ENCODE peak calls at places on chromosome 7, in eight cellular contexts. N, L, V, D, X, I, H and R are unnamed samples.

GRCh38 chr7:47191316-47191715 is 390.6 kb downstream of the TNS3 start:
- DNase-seq in N (no peak), L (no peak), V (no peak), D (no peak), X (no peak), I (no peak), H (no peak), R (no peak)

GRCh38 chr7:80957226-80957625 is 38.4 kb upstream of the SEMA3C start:
- DNase-seq in N (no peak), L (no peak), V (no peak), D (no peak), X (no peak), I (no peak), H (no peak), R (no peak)

GRCh38 chr7:12685550-12685949 is 1.9 kb upstream of the ARL4A start:
- DNase-seq in N (no peak), L (no peak), V (no peak), D (peak; percentile 88), X (no peak), I (peak; percentile 58), H (no peak), R (no peak)

GRCh38 chr7:159086301-159086925 is 58.3 kb downstream of the VIPR2 start:
- DNase-seq in N (no peak), L (no peak), V (no peak), D (no peak), X (peak; percentile 42), I (peak; percentile 9), H (peak; percentile 2), R (no peak)

GRCh38 chr7:96663871-96664445 is 45.7 kb downstream of the SEM1 start:
- DNase-seq in N (no peak), L (no peak), V (no peak), D (peak; percentile 4), X (no peak), I (no peak), H (no peak), R (no peak)

GRCh38 chr7:50211306-50212015 is 93.1 kb upstream of the IKZF1 start:
- DNase-seq in N (no peak), L (no peak), V (no peak), D (no peak), X (no peak), I (no peak), H (no peak), R (no peak)

GRCh38 chr7:27641576-27642230 is 21.0 kb downstream of the HIBADH start:
- DNase-seq in N (no peak), L (no peak), V (no peak), D (no peak), X (no peak), I (no peak), H (no peak), R (no peak)

GRCh38 chr7:67875558-67875957 is 878.9 kb downstream of the TYW1 start:
- DNase-seq in N (no peak), L (no peak), V (no peak), D (no peak), X (no peak), I (no peak), H (no peak), R (no peak)

GRCh38 chr7:50724526-50725520 is 57.9 kb downstream of the GRB10 start:
- DNase-seq in N (no peak), L (no peak), V (no peak), D (peak; percentile 61), X (peak; percentile 69), I (no peak), H (no peak), R (no peak)

GRCh38 chr7:27106181-27106905 is 3.9 kb upstream of the HOXA2 start:
- DNase-seq in N (no peak), L (no peak), V (peak; percentile 78), D (peak; percentile 80), X (no peak), I (no peak), H (no peak), R (peak; percentile 40)

GRCh38 chr7:101832681-101833375 is 15.4 kb downstream of the CUX1 start:
- DNase-seq in N (no peak), L (no peak), V (no peak), D (no peak), X (no peak), I (no peak), H (no peak), R (no peak)

GRCh38 chr7:2807846-2808772 is 36.0 kb downstream of the GNA12 start:
- DNase-seq in N (no peak), L (no peak), V (no peak), D (peak; percentile 51), X (no peak), I (no peak), H (no peak), R (no peak)

GRCh38 chr7:31413735-31414134 is 73.2 kb upstream of the NEUROD6 start:
- DNase-seq in N (no peak), L (no peak), V (no peak), D (no peak), X (no peak), I (no peak), H (no peak), R (no peak)

GRCh38 chr7:108448777-108449576 is 7.3 kb downstream of the NRCAM start:
- DNase-seq in N (no peak), L (no peak), V (no peak), D (peak; percentile 52), X (no peak), I (no peak), H (no peak), R (no peak)

GRCh38 chr7:117683736-117684135 is 189.5 kb downstream of the CTTNBP2 start:
- DNase-seq in N (no peak), L (no peak), V (no peak), D (no peak), X (no peak), I (no peak), H (no peak), R (no peak)

GRCh38 chr7:87575521-87575920 is 25.2 kb downstream of the ABCB1 start:
- DNase-seq in N (no peak), L (no peak), V (no peak), D (no peak), X (no peak), I (no peak), H (no peak), R (no peak)

GRCh38 chr7:152514771-152515105 is 78.9 kb upstream of the KMT2C start:
- DNase-seq in N (no peak), L (no peak), V (no peak), D (no peak), X (no peak), I (no peak), H (no peak), R (no peak)

GRCh38 chr7:2609001-2609411 is 22.8 kb upstream of the TTYH3 start:
- DNase-seq in N (no peak), L (no peak), V (peak; percentile 61), D (peak; percentile 93), X (no peak), I (no peak), H (no peak), R (peak; percentile 40)

GRCh38 chr7:94348142-94348541 is 46.6 kb upstream of the COL1A2 start:
- DNase-seq in N (no peak), L (no peak), V (no peak), D (no peak), X (no peak), I (peak; percentile 32), H (peak; percentile 54), R (no peak)

GRCh38 chr7:18458830-18459229 is 36.7 kb upstream of the HDAC9 start:
- DNase-seq in N (no peak), L (no peak), V (no peak), D (no peak), X (no peak), I (no peak), H (no peak), R (no peak)

GRCh38 chr7:28528899-28529298 is 116.6 kb downstream of the CREB5 start:
- DNase-seq in N (no peak), L (no peak), V (no peak), D (no peak), X (no peak), I (no peak), H (no peak), R (no peak)

GRCh38 chr7:38235606-38236005 is 37.8 kb downstream of the TARP start:
- DNase-seq in N (no peak), L (no peak), V (no peak), D (no peak), X (no peak), I (no peak), H (no peak), R (no peak)
- H3K4me1 ChIP-seq in N (no peaks in the 10 kb centered on the region), L (no peaks in the 10 kb centered on the region), V (no peaks in the 10 kb centered on the region), D (no peaks in the 10 kb centered on the region), X (peaks cover 73% of the 10 kb centered on the region), I (no peaks in the 10 kb centered on the region), H (no peaks in the 10 kb centered on the region), R (no peaks in the 10 kb centered on the region)

DNA sequence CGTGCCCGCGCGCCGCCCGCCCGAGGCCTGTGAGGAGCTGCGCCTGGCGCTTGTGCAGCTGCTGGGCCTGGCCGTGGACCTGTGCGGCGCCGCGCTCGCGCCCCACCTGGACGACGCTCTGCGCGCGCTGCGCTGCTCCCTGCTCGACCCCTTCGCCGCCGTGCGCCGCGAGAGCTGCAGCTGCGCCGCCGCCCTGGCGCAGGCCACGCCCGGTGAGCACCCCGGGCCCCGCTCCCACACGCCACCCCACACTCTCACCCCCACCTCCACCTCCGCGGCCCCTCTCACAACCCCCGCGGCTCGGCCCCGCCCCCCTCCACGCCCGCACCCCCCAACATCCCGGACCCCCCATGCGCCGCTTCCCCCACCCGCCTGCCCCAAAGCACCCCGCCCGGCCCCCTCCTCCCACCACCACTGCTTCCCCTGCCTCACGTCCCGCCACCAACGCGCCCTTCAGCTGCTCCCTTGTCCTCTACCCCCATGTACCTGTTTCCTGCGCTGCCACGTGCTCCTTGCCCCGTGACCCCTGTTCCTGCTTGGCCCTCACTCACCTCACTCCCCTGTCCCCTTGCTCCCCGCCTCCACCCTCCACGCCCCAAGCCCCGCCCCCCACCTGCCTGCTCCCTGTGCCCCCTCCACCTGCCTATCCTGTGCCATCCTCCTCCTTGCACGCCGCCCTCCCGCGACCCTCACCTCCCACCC is at the start of gene PRKAR1B:
- DNase-seq in N (no peak), L (no peak), V (no peak), D (peak; percentile 73), X (peak; percentile 84), I (peak; percentile 43), H (no peak), R (peak; percentile 77)
- H3K4me3 ChIP-seq in N (peak within 1 kb of the TSS; percentile 74), L (peak within 1 kb of the TSS; percentile 78), V (peak within 1 kb of the TSS; percentile 53), D (peak within 1 kb of the TSS; percentile 69), X (peak within 1 kb of the TSS; percentile 95), I (peak within 1 kb of the TSS; percentile 84), H (peak within 1 kb of the TSS; percentile 83), R (peak within 1 kb of the TSS; percentile 96)

DNA sequence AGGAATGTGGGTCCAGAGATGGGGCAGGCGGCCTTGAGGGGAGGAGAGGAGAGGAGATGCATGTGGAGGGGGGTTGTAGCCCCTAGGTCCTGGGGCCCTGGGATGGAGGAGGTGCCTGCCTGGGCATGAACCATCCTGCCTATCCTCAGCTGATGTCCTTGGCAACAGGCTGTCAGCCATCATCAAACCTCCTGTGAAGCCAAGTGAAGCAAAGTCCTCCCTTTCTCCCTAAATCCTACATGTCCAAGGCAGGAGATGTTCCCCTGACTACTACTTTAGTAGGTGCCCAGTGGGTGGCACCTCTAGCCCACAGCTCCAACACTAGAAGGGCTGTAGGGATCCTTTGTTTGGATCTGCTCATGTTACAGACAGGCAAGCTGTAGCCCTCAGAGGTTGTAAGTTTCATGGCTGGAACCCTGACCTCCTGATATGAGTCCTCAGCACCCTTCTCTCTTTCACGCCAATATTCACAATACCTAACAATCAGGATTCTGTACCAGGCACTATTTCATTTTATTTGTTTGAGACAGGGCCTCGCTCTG is 66.6 kb upstream of the SYPL1 start:
- DNase-seq in N (peak; percentile 43), L (no peak), V (no peak), D (no peak), X (no peak), I (no peak), H (no peak), R (no peak)
- TF ChIP-seq CTCF in N (peak; percentile 59), L (no peak), V (no peak), D (no peak), X (peak; percentile 12), I (no peak), H (no peak), R (no peak)

GRCh38 chr7:104767826-104768536 is 246.0 kb upstream of the KMT2E start:
- DNase-seq in N (no peak), L (no peak), V (no peak), D (peak; percentile 50), X (no peak), I (no peak), H (no peak), R (no peak)
- H3K4me1 ChIP-seq in N (no peaks in the 10 kb centered on the region), L (no peaks in the 10 kb centered on the region), V (no peaks in the 10 kb centered on the region), D (no peaks in the 10 kb centered on the region), X (no peaks in the 10 kb centered on the region), I (no peaks in the 10 kb centered on the region), H (no peaks in the 10 kb centered on the region), R (no peaks in the 10 kb centered on the region)